ENCODE peak calls at places on chromosomes 16 and 17, in five cellular contexts. M is CD8-positive, alpha-beta T cell; R is A549; G is heart right ventricle; J is vagina. U is an unnamed sample.

GRCh38 chr16:28003923-28004322 is 59.6 kb downstream of the GSG1L start:
- DNase-seq in M (no peak), R (no peak), G (no peak), J (no peak), U (no peak)

GRCh38 chr16:56102159-56102798 is 89.0 kb upstream of the GNAO1 start:
- DNase-seq in M (no peak), R (no peak), G (peak; percentile 65), J (no peak), U (no peak)

GRCh38 chr17:7560172-7561027 is 1.3 kb upstream of the SENP3 start:
- DNase-seq in M (peak; percentile 34), R (peak; percentile 85), G (peak; percentile 58), J (peak; percentile 88), U (peak; percentile 61)

GRCh38 chr16:81239722-81240121 is 1.2 kb downstream of the BCO1 start:
- DNase-seq in M (no peak), R (no peak), G (no peak), J (no peak), U (no peak)

GRCh38 chr16:20683812-20684211 is 13.7 kb downstream of the ACSM1 start:
- DNase-seq in M (no peak), R (no peak), G (no peak), J (no peak), U (no peak)

GRCh38 chr17:12180644-12181261 is 160.1 kb downstream of the MAP2K4 start:
- DNase-seq in M (no peak), R (peak; percentile 27), G (no peak), J (no peak), U (no peak)

GRCh38 chr17:16250635-16251034 is 33.6 kb downstream of the PIGL start:
- DNase-seq in M (no peak), R (no peak), G (no peak), J (no peak), U (no peak)

GRCh38 chr17:81433656-81434055 is 38.4 kb downstream of the BAHCC1 start:
- DNase-seq in M (no peak), R (no peak), G (no peak), J (no peak), U (no peak)

GRCh38 chr17:77488531-77489238 is 347.9 kb downstream of the SEC14L1 start:
- DNase-seq in M (no peak), R (no peak), G (no peak), J (no peak), U (no peak)

DNA sequence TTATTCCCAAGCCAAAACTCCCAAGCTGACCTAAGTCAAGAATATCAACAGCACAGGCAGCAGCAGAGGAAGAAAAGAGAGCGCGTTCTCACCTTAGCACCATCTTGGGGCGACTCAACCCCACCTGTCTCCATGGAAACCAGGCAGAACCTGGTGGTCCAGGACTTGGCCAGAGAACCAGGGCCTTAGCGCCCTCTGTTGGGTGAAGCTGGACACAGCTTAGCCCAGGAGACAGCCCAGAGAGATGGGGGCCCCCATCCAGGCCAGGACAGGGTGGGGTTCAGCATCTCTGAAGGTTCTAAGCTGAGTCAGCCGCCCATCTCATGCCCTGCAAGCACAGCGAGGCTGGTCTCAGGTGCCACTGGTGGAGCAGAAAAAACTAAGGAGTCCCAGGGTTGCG is 60.1 kb upstream of the TMEM132E start:
- DNase-seq in M (no peak), R (no peak), G (no peak), J (no peak), U (no peak)
- TF ChIP-seq CTCF in M (no peak), R (peak; percentile 31), G (peak; percentile 51), J (no peak), U (no peak)

GRCh38 chr16:67563708-67564468 is 1.6 kb downstream of the CTCF start:
- DNase-seq in M (no peak), R (no peak), G (no peak), J (peak; percentile 91), U (no peak)

GRCh38 chr16:67561501-67561823 is 864 bp upstream of the CTCF start:
- DNase-seq in M (no peak), R (no peak), G (no peak), J (no peak), U (no peak)

GRCh38 chr16:67561824-67562525 is 351 bp upstream of the CTCF start:
- DNase-seq in M (peak; percentile 96), R (peak; percentile 80), G (peak; percentile 97), J (peak; percentile 98), U (peak; percentile 97)

GRCh38 chr16:67562918-67563707 is 787 bp downstream of the CTCF start:
- DNase-seq in M (peak; percentile 42), R (no peak), G (peak; percentile 73), J (no peak), U (peak; percentile 72)

GRCh38 chr16:67562526-67562917 is at the start of gene CTCF:
- DNase-seq in M (peak; percentile 79), R (peak; percentile 62), G (peak; percentile 84), J (no peak), U (no peak)
- TF ChIP-seq CTCF in M (peak; percentile 45), R (peak; percentile 93), G (peak; percentile 40), J (peak; percentile 15), U (no peak)

DNA sequence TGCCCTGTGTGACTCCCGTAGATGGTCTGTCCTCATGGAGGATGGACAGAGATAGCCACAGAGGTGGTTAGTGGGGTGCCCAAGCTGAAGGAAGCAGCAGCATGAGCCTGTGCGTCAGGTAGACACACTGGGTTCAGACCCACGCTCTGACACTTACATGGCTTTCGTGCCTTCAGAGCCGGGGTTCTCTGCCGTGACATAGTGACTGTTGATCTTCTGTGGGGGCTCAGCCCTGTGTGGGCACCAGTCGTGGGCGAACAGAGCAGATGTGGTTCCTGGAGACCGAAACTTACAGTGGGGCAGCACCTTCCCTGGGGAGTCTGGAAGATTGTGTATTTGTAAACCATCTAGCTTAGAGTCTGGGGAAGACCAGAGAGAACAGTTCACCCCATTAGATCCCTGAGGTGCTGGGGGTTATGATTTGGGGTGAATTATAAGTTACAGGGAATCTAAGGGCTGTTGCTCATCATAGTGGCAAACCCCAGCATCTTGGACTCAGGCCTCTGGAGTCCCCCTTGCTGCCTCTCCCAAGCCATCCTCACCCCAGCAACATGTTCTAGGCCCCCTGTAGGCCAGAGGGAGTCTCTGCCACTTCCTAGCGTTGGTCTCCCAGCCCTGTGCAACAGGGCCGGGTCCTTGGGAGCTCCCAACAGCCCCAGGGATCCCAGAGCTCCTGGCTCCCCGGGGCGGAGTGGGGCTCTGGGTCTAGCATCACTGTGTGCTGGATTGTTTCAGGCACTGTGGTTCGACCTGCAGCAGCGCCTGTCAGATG is 28.6 kb downstream of the NECAB2 start:
- DNase-seq in M (no peak), R (peak; percentile 23), G (no peak), J (no peak), U (no peak)
- TF ChIP-seq CTCF in M (no peak), R (no peak), G (no peak), J (no peak), U (no peak)

GRCh38 chr17:2155482-2156051 is 100.7 kb downstream of the HIC1 start:
- DNase-seq in M (no peak), R (no peak), G (no peak), J (no peak), U (no peak)

GRCh38 chr17:2157081-2157480 is 102.2 kb downstream of the HIC1 start:
- DNase-seq in M (no peak), R (no peak), G (no peak), J (no peak), U (no peak)

GRCh38 chr17:2156666-2157065 is 101.8 kb downstream of the HIC1 start:
- DNase-seq in M (no peak), R (no peak), G (no peak), J (no peak), U (no peak)

GRCh38 chr17:2158011-2158410 is 103.1 kb downstream of the HIC1 start:
- DNase-seq in M (no peak), R (no peak), G (no peak), J (no peak), U (no peak)
- TF ChIP-seq CTCF in M (no peak), R (no peak), G (no peak), J (no peak), U (no peak)

GRCh38 chr17:74454197-74455024 is 12.0 kb upstream of the CD300A start:
- DNase-seq in M (no peak), R (peak; percentile 48), G (peak; percentile 95), J (no peak), U (peak; percentile 64)
- TF ChIP-seq CTCF in M (no peak), R (no peak), G (peak; percentile 9), J (no peak), U (no peak)

GRCh38 chr17:4610162-4610561 is 25.8 kb downstream of the SMTNL2 start:
- DNase-seq in M (no peak), R (no peak), G (no peak), J (no peak), U (no peak)
- TF ChIP-seq CTCF in M (no peak), R (no peak), G (no peak), J (no peak), U (no peak)

GRCh38 chr17:82668631-82669099 is 20.4 kb upstream of the WDR45B start:
- DNase-seq in M (no peak), R (peak; percentile 84), G (peak; percentile 72), J (no peak), U (peak; percentile 33)
- TF ChIP-seq CTCF in M (no peak), R (peak; percentile 89), G (peak; percentile 53), J (no peak), U (no peak)

GRCh38 chr17:72432143-72432604 is 311.4 kb downstream of the SOX9 start:
- DNase-seq in M (no peak), R (no peak), G (no peak), J (no peak), U (no peak)

GRCh38 chr17:72429066-72429638 is 308.3 kb downstream of the SOX9 start:
- DNase-seq in M (no peak), R (no peak), G (no peak), J (no peak), U (no peak)

GRCh38 chr17:72433797-72434196 is 313.0 kb downstream of the SOX9 start:
- DNase-seq in M (no peak), R (no peak), G (no peak), J (no peak), U (no peak)

GRCh38 chr17:72432881-72433280 is 312.1 kb downstream of the SOX9 start:
- DNase-seq in M (no peak), R (no peak), G (no peak), J (no peak), U (no peak)

GRCh38 chr17:72430611-72431432 is 310.0 kb downstream of the SOX9 start:
- DNase-seq in M (no peak), R (no peak), G (no peak), J (no peak), U (no peak)
- TF ChIP-seq CTCF in M (no peak), R (peak; percentile 30), G (no peak), J (no peak), U (no peak)

GRCh38 chr16:70394853-70395252 is 44.0 kb downstream of the ST3GAL2 start:
- DNase-seq in M (no peak), R (no peak), G (no peak), J (no peak), U (no peak)

GRCh38 chr16:70399326-70399725 is 39.6 kb downstream of the ST3GAL2 start:
- DNase-seq in M (no peak), R (no peak), G (no peak), J (no peak), U (no peak)

GRCh38 chr16:70395345-70395901 is 43.5 kb downstream of the ST3GAL2 start:
- DNase-seq in M (peak; percentile 50), R (peak; percentile 65), G (peak; percentile 76), J (no peak), U (peak; percentile 66)

GRCh38 chr16:70398177-70398743 is 40.6 kb downstream of the ST3GAL2 start:
- DNase-seq in M (no peak), R (no peak), G (no peak), J (no peak), U (no peak)

GRCh38 chr16:70396209-70396904 is 42.5 kb downstream of the ST3GAL2 start:
- DNase-seq in M (no peak), R (no peak), G (no peak), J (no peak), U (no peak)
- TF ChIP-seq CTCF in M (no peak), R (no peak), G (no peak), J (no peak), U (no peak)